ENCODE peak calls at places on chromosomes 7 and 10, in five cellular contexts. One of them, this sample, is unnamed.

GRCh38 chr10:6139470-6139869 is 50.6 kb downstream of the RBM17 start:
- DNase-seq in PC-3: no peak
- DNase-seq in endodermal cell: no peak
- DNase-seq in astrocyte of the spinal cord: no peak
- DNase-seq in fibroblast of villous mesenchyme: no peak
- DNase-seq in this sample: no peak

GRCh38 chr7:69568266-69568665 is 30.0 kb upstream of the AUTS2 start:
- DNase-seq in PC-3: no peak
- DNase-seq in endodermal cell: no peak
- DNase-seq in astrocyte of the spinal cord: no peak
- DNase-seq in fibroblast of villous mesenchyme: no peak
- DNase-seq in this sample: no peak

GRCh38 chr7:1758859-1759521 is 88.9 kb downstream of the ELFN1 start:
- DNase-seq in fibroblast of villous mesenchyme: no peak
- DNase-seq in astrocyte of the spinal cord: no peak
- DNase-seq in endodermal cell: peak; percentile 45
- DNase-seq in PC-3: no peak
- DNase-seq in this sample: no peak

GRCh38 chr7:23462846-23463245 is 7.4 kb downstream of the IGF2BP3 start:
- DNase-seq in endodermal cell: no peak
- DNase-seq in fibroblast of villous mesenchyme: peak; percentile 58
- DNase-seq in astrocyte of the spinal cord: peak; percentile 62
- DNase-seq in PC-3: peak; percentile 61
- DNase-seq in this sample: no peak

GRCh38 chr7:6252748-6253147 is 19.7 kb downstream of the CYTH3 start:
- DNase-seq in fibroblast of villous mesenchyme: no peak
- DNase-seq in astrocyte of the spinal cord: no peak
- DNase-seq in endodermal cell: no peak
- DNase-seq in PC-3: no peak
- DNase-seq in this sample: no peak

GRCh38 chr10:64110079-64110478 is 588.9 kb downstream of the REEP3 start:
- DNase-seq in fibroblast of villous mesenchyme: no peak
- DNase-seq in PC-3: peak; percentile 53
- DNase-seq in endodermal cell: no peak
- DNase-seq in astrocyte of the spinal cord: no peak
- DNase-seq in this sample: no peak

GRCh38 chr10:113020838-113021237 is 70.8 kb downstream of the TCF7L2 start:
- DNase-seq in PC-3: no peak
- DNase-seq in endodermal cell: no peak
- DNase-seq in astrocyte of the spinal cord: no peak
- DNase-seq in fibroblast of villous mesenchyme: no peak
- DNase-seq in this sample: no peak

GRCh38 chr7:110835889-110836288 is 255.0 kb upstream of the LRRN3 start:
- DNase-seq in PC-3: no peak
- DNase-seq in astrocyte of the spinal cord: no peak
- DNase-seq in endodermal cell: no peak
- DNase-seq in fibroblast of villous mesenchyme: no peak
- DNase-seq in this sample: no peak

GRCh38 chr10:34539533-34540315 is 275.4 kb downstream of the PARD3 start:
- DNase-seq in fibroblast of villous mesenchyme: peak; percentile 83
- DNase-seq in endodermal cell: no peak
- DNase-seq in PC-3: no peak
- DNase-seq in astrocyte of the spinal cord: no peak
- DNase-seq in this sample: no peak

GRCh38 chr7:23018747-23019146 is 4.8 kb upstream of the HYCC1 start:
- DNase-seq in endodermal cell: no peak
- DNase-seq in astrocyte of the spinal cord: no peak
- DNase-seq in PC-3: no peak
- DNase-seq in fibroblast of villous mesenchyme: no peak
- DNase-seq in this sample: no peak

GRCh38 chr7:120583835-120584586 is 273.9 kb downstream of the TSPAN12 start:
- DNase-seq in astrocyte of the spinal cord: peak; percentile 86
- DNase-seq in PC-3: peak; percentile 3
- DNase-seq in endodermal cell: no peak
- DNase-seq in fibroblast of villous mesenchyme: peak; percentile 73
- DNase-seq in this sample: no peak

GRCh38 chr10:131898713-131899112 is 2.1 kb upstream of the PPP2R2D start:
- DNase-seq in astrocyte of the spinal cord: no peak
- DNase-seq in PC-3: no peak
- DNase-seq in fibroblast of villous mesenchyme: no peak
- DNase-seq in endodermal cell: peak; percentile 68
- DNase-seq in this sample: no peak

GRCh38 chr7:103630318-103630717 is 184.3 kb upstream of the SLC26A5 start:
- DNase-seq in astrocyte of the spinal cord: no peak
- DNase-seq in PC-3: peak; percentile 26
- DNase-seq in fibroblast of villous mesenchyme: no peak
- DNase-seq in endodermal cell: no peak
- DNase-seq in this sample: no peak

GRCh38 chr10:73044378-73045285 is 52.0 kb downstream of the P4HA1 start:
- DNase-seq in astrocyte of the spinal cord: peak; percentile 85
- DNase-seq in endodermal cell: no peak
- DNase-seq in fibroblast of villous mesenchyme: peak; percentile 88
- DNase-seq in PC-3: peak; percentile 100
- DNase-seq in this sample: no peak

GRCh38 chr7:91066627-91067026 is 197.6 kb upstream of the FZD1 start:
- DNase-seq in fibroblast of villous mesenchyme: no peak
- DNase-seq in PC-3: no peak
- DNase-seq in endodermal cell: peak; percentile 71
- DNase-seq in astrocyte of the spinal cord: no peak
- DNase-seq in this sample: no peak

GRCh38 chr7:77276120-77276519 is 76.5 kb upstream of the FGL2 start:
- DNase-seq in astrocyte of the spinal cord: no peak
- DNase-seq in endodermal cell: no peak
- DNase-seq in PC-3: no peak
- DNase-seq in fibroblast of villous mesenchyme: no peak
- DNase-seq in this sample: no peak

GRCh38 chr7:41637051-41637450 is 65.8 kb downstream of the INHBA start:
- DNase-seq in fibroblast of villous mesenchyme: no peak
- DNase-seq in PC-3: peak; percentile 25
- DNase-seq in astrocyte of the spinal cord: peak; percentile 7
- DNase-seq in endodermal cell: no peak
- DNase-seq in this sample: no peak

GRCh38 chr7:109354000-109354399 is 784.3 kb downstream of the DNAJB9 start:
- DNase-seq in PC-3: no peak
- DNase-seq in fibroblast of villous mesenchyme: no peak
- DNase-seq in endodermal cell: no peak
- DNase-seq in astrocyte of the spinal cord: no peak
- DNase-seq in this sample: no peak

GRCh38 chr7:151008511-151009323 is 15.6 kb downstream of the ATG9B start:
- DNase-seq in astrocyte of the spinal cord: no peak
- DNase-seq in endodermal cell: peak; percentile 97
- DNase-seq in fibroblast of villous mesenchyme: peak; percentile 60
- DNase-seq in PC-3: no peak
- DNase-seq in this sample: peak; percentile 44

GRCh38 chr10:71269301-71270288 is 49.5 kb upstream of the SLC29A3 start:
- DNase-seq in fibroblast of villous mesenchyme: peak; percentile 48
- DNase-seq in astrocyte of the spinal cord: no peak
- DNase-seq in PC-3: no peak
- DNase-seq in endodermal cell: peak; percentile 92
- DNase-seq in this sample: no peak

GRCh38 chr10:71267508-71268240 is 51.4 kb upstream of the SLC29A3 start:
- DNase-seq in fibroblast of villous mesenchyme: no peak
- DNase-seq in PC-3: no peak
- DNase-seq in astrocyte of the spinal cord: no peak
- DNase-seq in endodermal cell: no peak
- DNase-seq in this sample: no peak

GRCh38 chr10:71268751-71269150 is 50.3 kb upstream of the SLC29A3 start:
- DNase-seq in endodermal cell: no peak
- DNase-seq in fibroblast of villous mesenchyme: peak; percentile 21
- DNase-seq in PC-3: no peak
- DNase-seq in astrocyte of the spinal cord: no peak
- DNase-seq in this sample: no peak

GRCh38 chr10:71266918-71267442 is 52.1 kb upstream of the SLC29A3 start:
- DNase-seq in astrocyte of the spinal cord: no peak
- DNase-seq in PC-3: no peak
- DNase-seq in endodermal cell: no peak
- DNase-seq in fibroblast of villous mesenchyme: no peak
- DNase-seq in this sample: no peak

GRCh38 chr10:71268247-71268691 is 50.8 kb upstream of the SLC29A3 start:
- DNase-seq in fibroblast of villous mesenchyme: peak; percentile 60
- DNase-seq in astrocyte of the spinal cord: peak; percentile 46
- DNase-seq in PC-3: no peak
- DNase-seq in endodermal cell: peak; percentile 85
- DNase-seq in this sample: no peak
- TF ChIP-seq CTCF in fibroblast of villous mesenchyme: peak; percentile 85
- TF ChIP-seq CTCF in astrocyte of the spinal cord: peak; percentile 83
- TF ChIP-seq CTCF in PC-3: peak; percentile 50
- TF ChIP-seq CTCF in endodermal cell: peak; percentile 88
- TF ChIP-seq CTCF in this sample: no peak

DNA sequence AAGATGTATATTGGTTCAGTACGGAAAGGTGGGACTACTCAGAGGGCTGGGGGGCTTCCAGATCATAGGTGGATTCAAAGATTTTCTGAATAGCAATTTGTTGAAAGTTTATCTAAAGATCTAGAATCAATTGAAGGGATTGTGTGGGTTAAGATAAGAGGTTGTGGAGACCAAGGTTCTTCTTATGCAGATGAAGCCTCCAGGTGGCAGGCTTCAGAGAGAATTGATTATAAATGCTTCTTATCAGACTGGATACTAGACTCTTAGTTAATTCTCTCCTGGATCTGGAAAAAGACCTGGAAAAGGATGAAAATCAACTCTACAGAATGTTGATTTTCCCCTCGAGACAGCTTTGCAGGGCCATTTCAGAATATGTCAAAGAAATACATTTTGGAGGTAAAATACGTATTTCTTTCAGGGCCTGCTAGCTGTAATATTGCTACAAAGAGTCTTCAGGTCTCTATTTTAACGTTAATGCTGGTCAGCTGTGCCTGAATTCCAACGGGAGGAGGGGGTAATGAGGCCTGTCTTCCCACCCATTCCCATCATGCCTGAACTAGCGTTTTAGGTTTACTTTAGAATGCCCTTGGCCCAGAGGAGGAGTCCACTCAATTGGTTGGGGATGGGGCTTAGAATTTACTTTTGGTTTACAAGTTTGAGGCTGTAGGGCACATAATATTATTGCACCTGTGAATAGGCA is 12.8 kb upstream of the GPR15LG start:
- DNase-seq in astrocyte of the spinal cord: no peak
- DNase-seq in fibroblast of villous mesenchyme: no peak
- DNase-seq in endodermal cell: no peak
- DNase-seq in PC-3: no peak
- DNase-seq in this sample: no peak
- TF ChIP-seq CTCF in astrocyte of the spinal cord: no peak
- TF ChIP-seq CTCF in fibroblast of villous mesenchyme: no peak
- TF ChIP-seq CTCF in endodermal cell: peak; percentile 56
- TF ChIP-seq CTCF in PC-3: no peak
- TF ChIP-seq CTCF in this sample: no peak

GRCh38 chr10:60820093-60820769 is 42.0 kb downstream of the CDK1 start:
- DNase-seq in endodermal cell: peak; percentile 56
- DNase-seq in fibroblast of villous mesenchyme: peak; percentile 75
- DNase-seq in astrocyte of the spinal cord: peak; percentile 88
- DNase-seq in PC-3: peak; percentile 49
- DNase-seq in this sample: no peak
- TF ChIP-seq CTCF in endodermal cell: peak; percentile 78
- TF ChIP-seq CTCF in fibroblast of villous mesenchyme: peak; percentile 47
- TF ChIP-seq CTCF in astrocyte of the spinal cord: peak; percentile 65
- TF ChIP-seq CTCF in PC-3: peak; percentile 73
- TF ChIP-seq CTCF in this sample: no peak

GRCh38 chr7:116930156-116930913 is 23.0 kb upstream of the ST7 start:
- DNase-seq in PC-3: peak; percentile 91
- DNase-seq in fibroblast of villous mesenchyme: peak; percentile 81
- DNase-seq in endodermal cell: peak; percentile 93
- DNase-seq in astrocyte of the spinal cord: peak; percentile 75
- DNase-seq in this sample: peak; percentile 84
- TF ChIP-seq CTCF in PC-3: peak; percentile 91
- TF ChIP-seq CTCF in fibroblast of villous mesenchyme: peak; percentile 87
- TF ChIP-seq CTCF in endodermal cell: peak; percentile 96
- TF ChIP-seq CTCF in astrocyte of the spinal cord: peak; percentile 89
- TF ChIP-seq CTCF in this sample: no peak